ENCODE peak calls at places on chromosomes 3 and 15, in five cellular contexts. D, R, I, U and G are unnamed samples.

GRCh38 chr3:186268616-186269448 is 93.2 kb downstream of the DGKG start:
- DNase-seq in D (peak; percentile 65), R (peak; percentile 43), I (peak; percentile 26), U (no peak), G (no peak)

GRCh38 chr3:1955750-1956149 is 142.9 kb upstream of the CNTN4 start:
- DNase-seq in D (no peak), R (no peak), I (no peak), U (no peak), G (no peak)

GRCh38 chr3:3693593-3693992 is 105.6 kb upstream of the LRRN1 start:
- DNase-seq in D (no peak), R (no peak), I (no peak), U (no peak), G (no peak)

GRCh38 chr3:126407412-126408044 is 12.8 kb downstream of the CFAP100 start:
- DNase-seq in D (no peak), R (no peak), I (no peak), U (no peak), G (no peak)

GRCh38 chr3:151798476-151798875 is 15.4 kb upstream of the AADAC start:
- DNase-seq in D (no peak), R (no peak), I (no peak), U (no peak), G (no peak)

GRCh38 chr3:24060055-24060454 is 115.0 kb downstream of the NR1D2 start:
- DNase-seq in D (no peak), R (peak; percentile 40), I (peak; percentile 75), U (no peak), G (no peak)

GRCh38 chr3:25486932-25487331 is 58.9 kb downstream of the RARB start:
- DNase-seq in D (no peak), R (no peak), I (no peak), U (no peak), G (no peak)

GRCh38 chr15:69225355-69226027 is 65.1 kb downstream of the GLCE start:
- DNase-seq in D (no peak), R (peak; percentile 72), I (peak; percentile 46), U (no peak), G (no peak)

GRCh38 chr3:160227389-160227788 is 2.2 kb downstream of the C3orf80 start:
- DNase-seq in D (no peak), R (no peak), I (no peak), U (no peak), G (no peak)

DNA sequence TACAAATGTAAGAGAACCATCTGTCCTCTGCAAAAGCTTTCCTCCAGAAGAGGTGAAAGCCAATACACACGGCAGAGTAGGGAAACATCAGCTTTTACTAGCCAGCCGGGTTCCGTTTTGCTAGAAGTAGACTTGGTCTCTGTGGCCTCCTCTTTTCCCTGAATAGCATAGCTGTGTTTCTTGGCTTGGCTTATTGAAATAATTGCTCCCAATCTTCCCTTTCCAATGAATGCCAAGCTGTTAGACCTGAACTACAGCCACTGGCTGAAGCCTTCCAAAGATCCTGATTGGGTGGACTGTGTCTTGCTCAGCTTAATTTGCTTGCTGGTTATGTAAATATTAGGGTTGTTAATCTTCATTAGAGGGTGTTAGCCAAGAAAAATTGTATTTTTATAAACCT is 157.8 kb upstream of the ROPN1 start:
- DNase-seq in D (no peak), R (no peak), I (no peak), U (no peak), G (no peak)
- TF ChIP-seq CTCF in D (no peak), R (no peak), I (no peak), U (no peak), G (no peak)

GRCh38 chr3:9078561-9079240 is 115.4 kb upstream of the RAD18 start:
- DNase-seq in D (no peak), R (no peak), I (no peak), U (no peak), G (no peak)
- TF ChIP-seq CTCF in D (peak; percentile 51), R (no peak), I (peak; percentile 39), U (no peak), G (no peak)

DNA sequence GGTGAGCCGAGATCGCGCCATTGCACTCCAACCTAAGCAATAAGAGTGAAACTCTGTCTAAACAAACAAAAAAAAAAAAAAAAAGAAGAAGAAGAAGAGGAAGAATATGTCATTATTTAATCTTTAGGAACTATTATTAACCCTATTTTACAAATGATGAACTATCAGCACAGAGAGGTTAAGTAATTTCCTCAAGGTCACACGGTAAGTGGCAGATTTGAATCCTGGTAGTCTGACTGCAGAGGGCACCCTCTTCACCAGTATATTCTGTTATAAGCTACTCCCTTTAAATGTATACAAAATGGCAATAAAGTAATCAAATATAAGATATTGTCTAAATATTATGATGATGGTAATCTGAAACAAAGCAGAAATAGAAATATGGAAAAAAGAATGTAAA is 77.4 kb upstream of the HERC1 start:
- DNase-seq in D (no peak), R (no peak), I (no peak), U (no peak), G (no peak)
- TF ChIP-seq CTCF in D (no peak), R (no peak), I (no peak), U (no peak), G (no peak)

GRCh38 chr15:80010131-80010673 is 39.2 kb upstream of the BCL2A1 start:
- DNase-seq in D (no peak), R (peak; percentile 16), I (peak; percentile 13), U (no peak), G (no peak)
- TF ChIP-seq CTCF in D (no peak), R (no peak), I (no peak), U (no peak), G (no peak)

DNA sequence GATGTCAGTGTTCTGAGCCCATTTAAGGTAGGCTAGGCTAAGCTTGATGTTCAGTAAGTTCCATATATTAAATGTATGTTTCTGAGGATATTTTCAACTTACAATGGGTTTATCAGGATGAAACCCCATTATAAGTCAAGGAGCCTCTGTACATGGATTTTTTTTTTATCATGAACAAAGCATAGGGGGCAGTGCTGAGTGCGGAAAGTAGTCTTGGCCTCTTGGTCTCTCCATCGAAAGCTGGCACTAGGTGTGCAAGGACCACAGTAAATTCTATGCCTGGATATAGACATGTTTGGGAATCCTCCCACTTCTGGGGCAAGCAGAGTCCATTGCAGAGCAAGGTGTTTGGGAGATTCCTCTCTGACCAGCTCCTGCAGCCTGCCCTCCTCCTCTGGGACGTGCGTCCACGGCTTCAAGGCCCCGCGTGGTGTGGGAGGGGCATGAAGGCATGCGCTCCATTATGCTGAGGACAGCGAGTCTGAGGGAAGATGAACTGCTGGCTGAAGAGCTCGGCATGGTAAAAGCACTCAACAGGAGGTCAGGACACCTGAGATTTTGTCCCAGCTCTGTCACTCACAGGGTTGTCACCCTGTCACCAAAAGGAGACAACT is 122.9 kb upstream of the LIPC start:
- DNase-seq in D (no peak), R (no peak), I (no peak), U (no peak), G (no peak)
- TF ChIP-seq CTCF in D (peak; percentile 55), R (no peak), I (peak; percentile 35), U (no peak), G (no peak)

DNA sequence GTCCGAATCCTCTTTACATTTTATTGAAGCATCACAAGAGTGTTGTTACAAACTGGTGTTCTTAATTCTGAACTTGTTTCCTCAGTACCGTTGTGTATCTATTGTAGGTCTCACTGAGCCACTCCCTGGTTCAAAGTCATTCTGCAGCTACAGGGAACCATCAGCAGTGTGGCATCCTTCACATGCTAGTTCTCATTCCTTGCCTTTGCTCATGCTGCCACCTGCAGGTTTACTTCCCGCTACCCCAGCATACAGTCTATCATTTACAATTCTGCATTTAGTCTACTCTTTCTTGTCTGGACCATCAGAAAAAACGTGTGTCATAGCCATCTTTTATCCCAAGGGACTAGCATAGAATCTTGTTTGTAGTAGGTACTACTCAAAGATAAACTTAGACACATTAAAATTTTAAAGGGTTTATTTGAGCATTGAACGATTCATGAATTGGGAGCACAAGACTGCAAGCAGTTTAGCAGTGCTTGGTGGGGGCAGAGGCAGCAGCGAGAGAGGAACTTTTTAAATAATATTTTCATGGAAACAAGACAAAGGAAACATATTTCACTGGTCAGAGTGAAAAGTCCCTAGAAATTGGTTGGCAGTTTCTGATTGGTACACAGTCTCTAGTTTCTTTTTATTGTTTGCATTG is 402.1 kb downstream of the CADM2 start:
- DNase-seq in D (peak; percentile 78), R (peak; percentile 13), I (no peak), U (no peak), G (no peak)
- TF ChIP-seq CTCF in D (peak; percentile 85), R (peak; percentile 24), I (no peak), U (peak; percentile 49), G (no peak)

DNA sequence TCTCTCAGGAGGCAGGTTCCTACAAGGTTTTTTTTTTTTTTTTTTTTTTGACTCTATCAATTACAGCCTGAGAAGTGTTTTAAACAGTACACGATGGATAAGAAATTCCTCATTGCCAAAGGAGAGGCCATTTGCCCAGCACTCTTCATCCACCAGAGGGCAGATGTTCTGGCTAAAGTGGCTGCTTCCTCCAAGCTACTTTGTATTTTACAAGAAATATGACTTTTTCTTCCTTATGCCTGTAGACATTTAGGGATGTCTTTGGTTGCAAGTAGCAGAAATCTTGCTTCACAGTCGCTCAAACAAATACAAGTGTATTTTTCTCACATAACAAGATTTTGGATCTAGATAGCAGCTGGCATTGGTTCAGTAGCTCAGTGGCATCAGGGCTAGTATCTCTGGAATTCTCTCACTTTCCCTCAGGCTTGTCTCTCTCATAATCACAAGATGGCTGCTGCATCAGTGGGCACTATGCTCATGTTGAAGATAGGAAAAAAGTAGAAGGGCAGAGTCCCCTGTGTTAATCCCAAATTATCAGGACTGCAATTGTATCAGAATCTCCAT is 139.1 kb upstream of the COL8A1 start:
- DNase-seq in D (no peak), R (peak; percentile 79), I (peak; percentile 62), U (no peak), G (no peak)
- TF ChIP-seq CTCF in D (peak; percentile 84), R (peak; percentile 94), I (peak; percentile 90), U (peak; percentile 56), G (peak; percentile 49)

GRCh38 chr3:166425021-166425420 is 587.8 kb upstream of the BCHE start:
- DNase-seq in D (no peak), R (no peak), I (no peak), U (no peak), G (no peak)

GRCh38 chr3:166420071-166420470 is 582.8 kb upstream of the BCHE start:
- DNase-seq in D (no peak), R (no peak), I (no peak), U (no peak), G (no peak)

GRCh38 chr3:166425900-166426611 is 588.8 kb upstream of the BCHE start:
- DNase-seq in D (peak; percentile 60), R (no peak), I (no peak), U (no peak), G (no peak)
- TF ChIP-seq CTCF in D (peak; percentile 59), R (no peak), I (no peak), U (no peak), G (no peak)

DNA sequence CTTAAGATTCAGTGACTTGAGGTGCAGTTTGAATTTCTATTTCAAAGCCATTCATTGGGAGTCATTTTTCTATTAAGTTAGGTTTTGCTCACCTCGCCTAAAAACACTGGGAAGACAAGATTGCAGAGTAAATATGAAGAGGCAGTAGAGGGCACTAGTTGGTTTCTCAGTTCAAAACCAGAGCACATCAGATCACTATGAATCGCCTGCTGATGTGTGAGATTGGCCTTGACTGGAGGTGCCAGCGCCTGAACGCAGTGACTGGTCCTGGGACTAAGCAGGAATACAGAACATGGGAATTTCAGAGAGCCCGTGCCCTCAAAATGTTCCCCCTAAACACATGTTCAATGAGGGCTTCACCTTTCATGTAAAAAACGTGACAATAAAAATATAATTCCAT is 229.0 kb downstream of the ITPR1 start:
- DNase-seq in D (no peak), R (peak; percentile 82), I (peak; percentile 74), U (no peak), G (no peak)
- TF ChIP-seq CTCF in D (peak; percentile 42), R (peak; percentile 59), I (peak; percentile 66), U (peak; percentile 49), G (peak; percentile 35)